ENCODE peak calls at places on chromosomes 2 and 18, in five cellular contexts. One of them, this sample, is unnamed.

GRCh38 chr2:98012561-98012979 is 16.8 kb upstream of the TMEM131 start:
- DNase-seq in mesenchymal stem cell: no peak
- DNase-seq in IMR-90: no peak
- DNase-seq in H9: no peak
- DNase-seq in H1: no peak
- DNase-seq in this sample: no peak

GRCh38 chr2:890214-890613 is 60.4 kb upstream of the SNTG2 start:
- DNase-seq in H1: no peak
- DNase-seq in mesenchymal stem cell: no peak
- DNase-seq in H9: peak
- DNase-seq in IMR-90: no peak
- DNase-seq in this sample: no peak

GRCh38 chr2:71602115-71602495 is 148.7 kb downstream of the DYSF start:
- DNase-seq in H1: no peak
- DNase-seq in IMR-90: no peak
- DNase-seq in mesenchymal stem cell: no peak
- DNase-seq in H9: no peak
- DNase-seq in this sample: no peak

GRCh38 chr2:148643998-148644884 is at the start of gene EPC2:
- DNase-seq in mesenchymal stem cell: peak
- DNase-seq in IMR-90: peak
- DNase-seq in H9: peak
- DNase-seq in H1: peak
- DNase-seq in this sample: peak

GRCh38 chr18:76953186-76953982 is 131.0 kb downstream of the ZNF236 start:
- DNase-seq in H1: no peak
- DNase-seq in mesenchymal stem cell: no peak
- DNase-seq in IMR-90: peak
- DNase-seq in H9: no peak
- DNase-seq in this sample: no peak

GRCh38 chr18:35770360-35770759 is 188.8 kb downstream of the GALNT1 start:
- DNase-seq in mesenchymal stem cell: no peak
- DNase-seq in H1: no peak
- DNase-seq in IMR-90: no peak
- DNase-seq in H9: no peak
- DNase-seq in this sample: no peak

GRCh38 chr2:39468574-39469331 is 31.7 kb upstream of the MAP4K3 start:
- DNase-seq in IMR-90: peak
- DNase-seq in H9: no peak
- DNase-seq in mesenchymal stem cell: no peak
- DNase-seq in H1: no peak
- DNase-seq in this sample: no peak

GRCh38 chr2:74267068-74267467 is 68.7 kb downstream of the MTHFD2 start:
- DNase-seq in H9: peak
- DNase-seq in H1: no peak
- DNase-seq in IMR-90: no peak
- DNase-seq in mesenchymal stem cell: no peak
- DNase-seq in this sample: no peak

GRCh38 chr2:118992740-118993391 is 50.9 kb downstream of the MARCO start:
- DNase-seq in H1: peak
- DNase-seq in mesenchymal stem cell: no peak
- DNase-seq in H9: no peak
- DNase-seq in IMR-90: no peak
- DNase-seq in this sample: no peak

GRCh38 chr2:190713476-190713875 is 64.6 kb downstream of the NAB1 start:
- DNase-seq in H9: no peak
- DNase-seq in IMR-90: peak
- DNase-seq in H1: no peak
- DNase-seq in mesenchymal stem cell: no peak
- DNase-seq in this sample: no peak

GRCh38 chr18:23632615-23633014 is 30.1 kb downstream of the ANKRD29 start:
- DNase-seq in H9: no peak
- DNase-seq in IMR-90: no peak
- DNase-seq in mesenchymal stem cell: no peak
- DNase-seq in H1: no peak
- DNase-seq in this sample: no peak

GRCh38 chr2:9336534-9337354 is 86.6 kb downstream of the ITGB1BP1 start:
- DNase-seq in H1: no peak
- DNase-seq in mesenchymal stem cell: peak
- DNase-seq in H9: no peak
- DNase-seq in IMR-90: peak
- DNase-seq in this sample: no peak

GRCh38 chr2:19860022-19860421 is 41.8 kb downstream of the TTC32 start:
- DNase-seq in mesenchymal stem cell: no peak
- DNase-seq in H9: no peak
- DNase-seq in IMR-90: peak
- DNase-seq in H1: no peak
- DNase-seq in this sample: no peak

GRCh38 chr18:32301976-32302743 is 112.3 kb downstream of the MEP1B start:
- DNase-seq in mesenchymal stem cell: peak
- DNase-seq in H1: no peak
- DNase-seq in H9: no peak
- DNase-seq in IMR-90: peak
- DNase-seq in this sample: no peak

GRCh38 chr18:22542400-22542835 is 124.7 kb upstream of the CTAGE1 start:
- DNase-seq in H9: no peak
- DNase-seq in IMR-90: peak
- DNase-seq in mesenchymal stem cell: peak
- DNase-seq in H1: no peak
- DNase-seq in this sample: no peak

GRCh38 chr2:62199392-62200125 is 3.6 kb downstream of the B3GNT2 start:
- DNase-seq in IMR-90: peak
- DNase-seq in H9: no peak
- DNase-seq in H1: no peak
- DNase-seq in mesenchymal stem cell: peak
- DNase-seq in this sample: no peak

GRCh38 chr18:79454034-79454735 is 58.5 kb downstream of the NFATC1 start:
- DNase-seq in IMR-90: peak
- DNase-seq in H1: no peak
- DNase-seq in mesenchymal stem cell: peak
- DNase-seq in H9: no peak
- DNase-seq in this sample: no peak

GRCh38 chr18:11785444-11786055 is 65.7 kb upstream of the CHMP1B start:
- DNase-seq in H1: no peak
- DNase-seq in IMR-90: no peak
- DNase-seq in H9: peak
- DNase-seq in mesenchymal stem cell: no peak
- DNase-seq in this sample: no peak

GRCh38 chr2:18373664-18374063 is 186.8 kb downstream of the RDH14 start:
- DNase-seq in IMR-90: no peak
- DNase-seq in mesenchymal stem cell: no peak
- DNase-seq in H9: no peak
- DNase-seq in H1: no peak
- DNase-seq in this sample: no peak

GRCh38 chr2:210003394-210003793 is 956 bp downstream of the RPE start:
- DNase-seq in mesenchymal stem cell: peak
- DNase-seq in H9: no peak
- DNase-seq in IMR-90: no peak
- DNase-seq in H1: no peak
- DNase-seq in this sample: no peak

DNA sequence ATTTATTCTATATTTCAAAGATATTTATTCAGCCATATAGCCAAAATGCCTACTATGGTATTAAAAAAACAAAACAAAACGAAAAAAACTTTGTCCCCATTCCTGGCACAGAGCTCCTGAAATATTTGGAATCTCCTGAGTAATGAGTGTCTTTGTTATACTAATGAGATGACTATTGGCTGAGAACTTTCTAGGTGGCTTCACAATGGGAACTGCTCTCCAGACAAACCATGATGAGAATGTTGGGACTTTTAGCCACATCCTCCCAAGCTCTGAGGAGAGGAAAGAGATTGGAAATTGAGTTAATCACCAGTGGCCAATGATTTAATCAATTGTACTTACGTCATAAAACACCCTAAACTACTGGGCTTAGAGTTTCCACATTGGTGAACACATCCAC is 631.8 kb upstream of the SETBP1 start:
- DNase-seq in H9: no peak
- DNase-seq in mesenchymal stem cell: no peak
- DNase-seq in IMR-90: no peak
- DNase-seq in H1: no peak
- DNase-seq in this sample: no peak
- H4K91ac ChIP-seq in H9: no peak
- H4K91ac ChIP-seq in mesenchymal stem cell: no peak
- H4K91ac ChIP-seq in IMR-90: no peak
- H4K91ac ChIP-seq in H1: peak
- H4K91ac ChIP-seq in this sample: no peak

GRCh38 chr2:30716117-30716900 is 90.9 kb downstream of the CAPN13 start:
- DNase-seq in IMR-90: no peak
- DNase-seq in H9: peak
- DNase-seq in mesenchymal stem cell: no peak
- DNase-seq in H1: peak
- DNase-seq in this sample: no peak

GRCh38 chr2:30710461-30710860 is 96.8 kb downstream of the CAPN13 start:
- DNase-seq in H1: no peak
- DNase-seq in mesenchymal stem cell: no peak
- DNase-seq in H9: no peak
- DNase-seq in IMR-90: no peak
- DNase-seq in this sample: no peak

GRCh38 chr2:30714811-30715709 is 92.2 kb downstream of the CAPN13 start:
- DNase-seq in IMR-90: no peak
- DNase-seq in H9: peak
- DNase-seq in H1: peak
- DNase-seq in mesenchymal stem cell: peak
- DNase-seq in this sample: no peak

GRCh38 chr2:30711646-30712085 is 95.6 kb downstream of the CAPN13 start:
- DNase-seq in H9: peak
- DNase-seq in mesenchymal stem cell: peak
- DNase-seq in H1: peak
- DNase-seq in IMR-90: peak
- DNase-seq in this sample: peak

GRCh38 chr2:30713698-30714097 is 93.5 kb downstream of the CAPN13 start:
- DNase-seq in mesenchymal stem cell: no peak
- DNase-seq in H9: no peak
- DNase-seq in IMR-90: no peak
- DNase-seq in H1: no peak
- DNase-seq in this sample: no peak
- H2BK15ac ChIP-seq in mesenchymal stem cell: no peak
- H2BK15ac ChIP-seq in H9: no peak
- H2BK15ac ChIP-seq in IMR-90: no peak
- H2BK15ac ChIP-seq in H1: no peak
- H2BK15ac ChIP-seq in this sample: no peak

GRCh38 chr2:65129276-65129612 is 662 bp downstream of the RAB1A start:
- DNase-seq in H9: no peak
- DNase-seq in H1: no peak
- DNase-seq in IMR-90: no peak
- DNase-seq in mesenchymal stem cell: no peak
- DNase-seq in this sample: no peak
- H4K91ac ChIP-seq in H9: no peak
- H4K91ac ChIP-seq in H1: no peak
- H4K91ac ChIP-seq in IMR-90: peak
- H4K91ac ChIP-seq in mesenchymal stem cell: peak
- H4K91ac ChIP-seq in this sample: no peak

DNA sequence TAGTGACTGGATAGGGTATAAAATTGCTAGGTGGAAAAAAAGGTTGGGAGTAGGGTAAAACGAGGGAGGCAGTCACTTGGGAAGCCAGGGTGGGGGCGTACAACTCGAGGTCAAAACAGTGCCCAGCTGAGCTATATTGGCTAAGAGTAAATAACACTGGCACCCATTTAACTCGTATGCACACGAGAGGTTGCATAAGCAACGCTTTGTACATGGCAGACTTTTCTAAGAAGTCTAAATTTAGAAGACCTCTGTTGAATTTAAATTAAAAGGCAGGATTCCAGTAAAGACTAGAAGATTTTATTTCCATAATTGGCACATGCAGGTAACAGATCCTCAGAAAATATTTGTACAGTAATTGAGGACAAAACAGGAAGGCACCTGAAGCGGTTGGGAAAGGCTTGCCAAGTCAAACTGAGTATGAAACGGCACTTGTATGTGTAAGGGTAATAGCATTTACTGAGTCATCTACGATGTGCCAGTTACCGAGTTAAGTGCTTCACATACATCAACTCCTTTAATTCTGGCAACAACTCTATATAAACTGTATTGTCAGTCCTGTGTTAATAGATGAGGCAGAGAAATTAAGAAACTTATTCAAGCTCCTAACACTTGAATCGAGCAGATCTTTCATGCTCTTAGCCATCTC is 1.4 kb upstream of the MALT1 start:
- DNase-seq in IMR-90: peak
- DNase-seq in mesenchymal stem cell: peak
- DNase-seq in H9: no peak
- DNase-seq in H1: peak
- DNase-seq in this sample: no peak
- H2BK15ac ChIP-seq in IMR-90: peak
- H2BK15ac ChIP-seq in mesenchymal stem cell: no peak
- H2BK15ac ChIP-seq in H9: no peak
- H2BK15ac ChIP-seq in H1: peak
- H2BK15ac ChIP-seq in this sample: no peak

GRCh38 chr2:239268549-239268948 is 132.3 kb downstream of the HDAC4 start:
- DNase-seq in mesenchymal stem cell: no peak
- DNase-seq in H1: no peak
- DNase-seq in H9: no peak
- DNase-seq in IMR-90: no peak
- DNase-seq in this sample: no peak

GRCh38 chr2:239266779-239267410 is 133.9 kb downstream of the HDAC4 start:
- DNase-seq in IMR-90: no peak
- DNase-seq in H1: no peak
- DNase-seq in H9: no peak
- DNase-seq in mesenchymal stem cell: no peak
- DNase-seq in this sample: no peak

GRCh38 chr2:239269173-239269865 is 131.5 kb downstream of the HDAC4 start:
- DNase-seq in H9: no peak
- DNase-seq in mesenchymal stem cell: no peak
- DNase-seq in H1: no peak
- DNase-seq in IMR-90: no peak
- DNase-seq in this sample: no peak

GRCh38 chr2:239267411-239267941 is 133.3 kb downstream of the HDAC4 start:
- DNase-seq in H1: no peak
- DNase-seq in mesenchymal stem cell: peak
- DNase-seq in H9: no peak
- DNase-seq in IMR-90: peak
- DNase-seq in this sample: no peak

DNA sequence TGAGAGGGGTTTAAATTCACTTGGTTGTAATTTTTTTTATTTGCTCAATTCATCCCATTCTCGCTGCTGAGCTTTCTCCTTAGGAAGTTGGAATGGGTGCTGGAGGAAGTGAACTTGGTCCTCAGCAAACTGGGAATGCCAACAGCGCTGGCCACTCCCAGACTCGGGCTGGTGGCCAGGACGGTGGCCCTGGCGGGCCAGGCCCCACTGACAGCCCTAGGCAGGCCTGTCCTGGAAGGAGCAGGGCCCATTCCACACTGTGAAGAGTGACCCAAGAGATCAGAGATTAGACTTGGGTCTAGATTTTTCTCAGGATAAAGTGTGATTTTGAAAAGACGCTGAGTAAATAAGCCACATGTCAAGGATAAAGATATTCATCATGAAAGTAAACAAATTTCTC is 132.7 kb downstream of the HDAC4 start:
- DNase-seq in mesenchymal stem cell: no peak
- DNase-seq in IMR-90: no peak
- DNase-seq in H1: no peak
- DNase-seq in H9: no peak
- DNase-seq in this sample: no peak
- H4K91ac ChIP-seq in mesenchymal stem cell: no peak
- H4K91ac ChIP-seq in IMR-90: peak
- H4K91ac ChIP-seq in H1: no peak
- H4K91ac ChIP-seq in H9: no peak
- H4K91ac ChIP-seq in this sample: no peak

GRCh38 chr18:8893221-8893620 is 187.9 kb downstream of the MTCL1 start:
- DNase-seq in IMR-90: no peak
- DNase-seq in mesenchymal stem cell: no peak
- DNase-seq in H1: no peak
- DNase-seq in H9: no peak
- DNase-seq in this sample: no peak
- H2BK15ac ChIP-seq in IMR-90: peak
- H2BK15ac ChIP-seq in mesenchymal stem cell: no peak
- H2BK15ac ChIP-seq in H1: no peak
- H2BK15ac ChIP-seq in H9: no peak
- H2BK15ac ChIP-seq in this sample: no peak

This sample was measured in neuronal stem cell.